ENCODE peak calls at places on chromosomes 2 and 18, in nine cellular contexts. One of them, this sample, is unnamed.

GRCh38 chr2:96506907-96507240 is 1.7 kb upstream of the NEURL3 start:
- DNase-seq in upper lobe of left lung: no peak
- DNase-seq in body of pancreas: no peak
- DNase-seq in stomach: no peak
- DNase-seq in uterus: no peak
- DNase-seq in heart left ventricle: no peak
- DNase-seq in HCT116: no peak
- DNase-seq in IMR-90: no peak
- DNase-seq in esophagus squamous epithelium: no peak
- DNase-seq in this sample: peak

GRCh38 chr18:77478619-77479018 is 229.0 kb downstream of the GALR1 start:
- DNase-seq in upper lobe of left lung: peak
- DNase-seq in body of pancreas: peak
- DNase-seq in stomach: no peak
- DNase-seq in uterus: peak
- DNase-seq in heart left ventricle: peak
- DNase-seq in HCT116: no peak
- DNase-seq in IMR-90: no peak
- DNase-seq in esophagus squamous epithelium: no peak
- DNase-seq in this sample: peak

GRCh38 chr2:141508806-141509595 is 621.8 kb downstream of the LRP1B start:
- DNase-seq in upper lobe of left lung: no peak
- DNase-seq in body of pancreas: no peak
- DNase-seq in stomach: no peak
- DNase-seq in uterus: no peak
- DNase-seq in heart left ventricle: no peak
- DNase-seq in HCT116: no peak
- DNase-seq in IMR-90: peak
- DNase-seq in esophagus squamous epithelium: no peak
- DNase-seq in this sample: no peak

GRCh38 chr2:216635171-216635570 is 2.0 kb downstream of the IGFBP2 start:
- DNase-seq in upper lobe of left lung: no peak
- DNase-seq in body of pancreas: no peak
- DNase-seq in stomach: no peak
- DNase-seq in uterus: no peak
- DNase-seq in heart left ventricle: no peak
- DNase-seq in HCT116: no peak
- DNase-seq in IMR-90: no peak
- DNase-seq in esophagus squamous epithelium: no peak
- DNase-seq in this sample: no peak

GRCh38 chr2:160492401-160493226 is 993 bp downstream of the RBMS1 start:
- DNase-seq in upper lobe of left lung: peak
- DNase-seq in body of pancreas: peak
- DNase-seq in stomach: peak
- DNase-seq in uterus: peak
- DNase-seq in heart left ventricle: peak
- DNase-seq in HCT116: peak
- DNase-seq in IMR-90: peak
- DNase-seq in esophagus squamous epithelium: no peak
- DNase-seq in this sample: peak

GRCh38 chr2:235493775-235494715 is at the start of gene AGAP1:
- DNase-seq in upper lobe of left lung: peak
- DNase-seq in body of pancreas: peak
- DNase-seq in stomach: peak
- DNase-seq in uterus: peak
- DNase-seq in heart left ventricle: peak
- DNase-seq in HCT116: peak
- DNase-seq in IMR-90: peak
- DNase-seq in esophagus squamous epithelium: no peak
- DNase-seq in this sample: peak

GRCh38 chr2:216827073-216827725 is 32.7 kb downstream of the TNP1 start:
- DNase-seq in upper lobe of left lung: no peak
- DNase-seq in body of pancreas: no peak
- DNase-seq in stomach: no peak
- DNase-seq in uterus: no peak
- DNase-seq in heart left ventricle: no peak
- DNase-seq in HCT116: no peak
- DNase-seq in IMR-90: peak
- DNase-seq in esophagus squamous epithelium: no peak
- DNase-seq in this sample: no peak

GRCh38 chr2:158179660-158180059 is 78.0 kb downstream of the UPP2 start:
- DNase-seq in upper lobe of left lung: no peak
- DNase-seq in body of pancreas: no peak
- DNase-seq in stomach: no peak
- DNase-seq in uterus: no peak
- DNase-seq in heart left ventricle: no peak
- DNase-seq in HCT116: peak
- DNase-seq in IMR-90: peak
- DNase-seq in esophagus squamous epithelium: no peak
- DNase-seq in this sample: no peak

GRCh38 chr2:138110453-138111083 is 146.3 kb downstream of the HNMT start:
- DNase-seq in upper lobe of left lung: no peak
- DNase-seq in body of pancreas: no peak
- DNase-seq in stomach: no peak
- DNase-seq in uterus: no peak
- DNase-seq in heart left ventricle: no peak
- DNase-seq in HCT116: no peak
- DNase-seq in IMR-90: no peak
- DNase-seq in esophagus squamous epithelium: no peak
- DNase-seq in this sample: no peak

GRCh38 chr2:203328735-203329549 is 748 bp downstream of the ABI2 start:
- DNase-seq in upper lobe of left lung: no peak
- DNase-seq in body of pancreas: peak
- DNase-seq in stomach: no peak
- DNase-seq in uterus: peak
- DNase-seq in heart left ventricle: peak
- DNase-seq in HCT116: no peak
- DNase-seq in IMR-90: peak
- DNase-seq in esophagus squamous epithelium: no peak
- DNase-seq in this sample: no peak

DNA sequence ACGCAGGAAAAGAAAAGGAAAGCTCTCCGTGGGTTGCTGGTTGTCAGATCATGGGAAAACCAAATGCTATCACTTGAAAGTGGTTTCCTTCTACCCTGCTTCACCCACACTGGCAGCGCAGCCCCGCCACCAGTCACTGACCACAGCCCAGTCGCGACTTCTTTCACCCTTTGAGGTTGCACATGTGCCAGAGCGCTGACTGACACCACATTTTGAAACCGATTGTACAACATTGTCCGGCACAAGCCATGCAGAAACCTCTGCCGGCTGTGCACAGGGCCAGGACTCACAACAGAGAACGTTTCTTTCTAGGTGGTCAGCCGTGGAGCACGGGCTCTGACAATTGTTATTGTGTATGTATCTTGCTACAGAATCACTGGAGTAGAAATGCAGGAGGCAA is 827.2 kb upstream of the POU3F3 start:
- DNase-seq in upper lobe of left lung: no peak
- DNase-seq in body of pancreas: no peak
- DNase-seq in stomach: no peak
- DNase-seq in uterus: no peak
- DNase-seq in heart left ventricle: no peak
- DNase-seq in HCT116: no peak
- DNase-seq in IMR-90: no peak
- DNase-seq in esophagus squamous epithelium: no peak
- DNase-seq in this sample: no peak
- TF ChIP-seq POLR2A in upper lobe of left lung: no peak
- TF ChIP-seq POLR2A in body of pancreas: no peak
- TF ChIP-seq POLR2A in stomach: no peak
- TF ChIP-seq POLR2A in uterus: no peak
- TF ChIP-seq POLR2A in heart left ventricle: no peak
- TF ChIP-seq POLR2A in HCT116: no peak
- TF ChIP-seq POLR2A in IMR-90: no peak
- TF ChIP-seq POLR2A in esophagus squamous epithelium: no peak
- TF ChIP-seq POLR2A in this sample: no peak

DNA sequence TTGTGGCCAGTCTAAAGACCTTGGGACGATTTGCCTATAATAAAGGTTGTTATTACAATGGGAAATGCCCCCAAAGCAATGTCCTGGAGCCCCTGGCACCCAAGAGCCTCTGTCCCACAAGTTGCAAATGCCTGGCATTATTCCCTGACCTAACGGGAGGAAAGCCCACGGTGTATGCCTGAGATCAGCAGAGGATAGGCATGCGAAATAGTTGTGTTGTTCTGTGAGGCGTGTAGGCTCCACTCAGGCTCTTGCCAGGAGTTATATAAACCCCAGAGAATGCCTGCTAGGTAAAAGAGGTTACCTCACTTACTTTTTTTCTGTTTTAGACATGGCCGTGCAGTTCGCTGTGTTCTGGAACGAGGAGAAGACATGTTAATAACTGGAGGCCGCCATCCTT is 52.1 kb downstream of the AOX1 start:
- DNase-seq in upper lobe of left lung: no peak
- DNase-seq in body of pancreas: no peak
- DNase-seq in stomach: no peak
- DNase-seq in uterus: no peak
- DNase-seq in heart left ventricle: no peak
- DNase-seq in HCT116: no peak
- DNase-seq in IMR-90: no peak
- DNase-seq in esophagus squamous epithelium: no peak
- DNase-seq in this sample: no peak
- H3K4me3 ChIP-seq in upper lobe of left lung: no peak
- H3K4me3 ChIP-seq in body of pancreas: no peak
- H3K4me3 ChIP-seq in stomach: no peak
- H3K4me3 ChIP-seq in uterus: no peak
- H3K4me3 ChIP-seq in heart left ventricle: no peak
- H3K4me3 ChIP-seq in HCT116: no peak
- H3K4me3 ChIP-seq in IMR-90: no peak
- H3K4me3 ChIP-seq in esophagus squamous epithelium: no peak
- H3K4me3 ChIP-seq in this sample: no peak

GRCh38 chr2:227205701-227206100 is 41.3 kb downstream of the COL4A3 start:
- DNase-seq in upper lobe of left lung: no peak
- DNase-seq in body of pancreas: no peak
- DNase-seq in stomach: no peak
- DNase-seq in uterus: no peak
- DNase-seq in heart left ventricle: no peak
- DNase-seq in HCT116: no peak
- DNase-seq in IMR-90: no peak
- DNase-seq in esophagus squamous epithelium: no peak
- DNase-seq in this sample: no peak

GRCh38 chr2:227204452-227204851 is 40.0 kb downstream of the COL4A3 start:
- DNase-seq in upper lobe of left lung: no peak
- DNase-seq in body of pancreas: no peak
- DNase-seq in stomach: no peak
- DNase-seq in uterus: no peak
- DNase-seq in heart left ventricle: no peak
- DNase-seq in HCT116: no peak
- DNase-seq in IMR-90: no peak
- DNase-seq in esophagus squamous epithelium: no peak
- DNase-seq in this sample: no peak

GRCh38 chr2:227207573-227207972 is 43.1 kb downstream of the COL4A3 start:
- DNase-seq in upper lobe of left lung: no peak
- DNase-seq in body of pancreas: no peak
- DNase-seq in stomach: no peak
- DNase-seq in uterus: no peak
- DNase-seq in heart left ventricle: no peak
- DNase-seq in HCT116: no peak
- DNase-seq in IMR-90: no peak
- DNase-seq in esophagus squamous epithelium: no peak
- DNase-seq in this sample: no peak

GRCh38 chr2:227201806-227202205 is 37.4 kb downstream of the COL4A3 start:
- DNase-seq in upper lobe of left lung: no peak
- DNase-seq in body of pancreas: no peak
- DNase-seq in stomach: no peak
- DNase-seq in uterus: no peak
- DNase-seq in heart left ventricle: no peak
- DNase-seq in HCT116: no peak
- DNase-seq in IMR-90: no peak
- DNase-seq in esophagus squamous epithelium: no peak
- DNase-seq in this sample: no peak

GRCh38 chr2:227206406-227206805 is 42.0 kb downstream of the COL4A3 start:
- DNase-seq in upper lobe of left lung: no peak
- DNase-seq in body of pancreas: no peak
- DNase-seq in stomach: no peak
- DNase-seq in uterus: no peak
- DNase-seq in heart left ventricle: no peak
- DNase-seq in HCT116: no peak
- DNase-seq in IMR-90: no peak
- DNase-seq in esophagus squamous epithelium: no peak
- DNase-seq in this sample: no peak
- TF ChIP-seq POLR2A in upper lobe of left lung: no peak
- TF ChIP-seq POLR2A in body of pancreas: no peak
- TF ChIP-seq POLR2A in stomach: no peak
- TF ChIP-seq POLR2A in uterus: no peak
- TF ChIP-seq POLR2A in heart left ventricle: no peak
- TF ChIP-seq POLR2A in HCT116: no peak
- TF ChIP-seq POLR2A in IMR-90: no peak
- TF ChIP-seq POLR2A in esophagus squamous epithelium: no peak
- TF ChIP-seq POLR2A in this sample: no peak

GRCh38 chr2:237675326-237675725 is 47.9 kb downstream of the LRRFIP1 start:
- DNase-seq in upper lobe of left lung: no peak
- DNase-seq in body of pancreas: no peak
- DNase-seq in stomach: no peak
- DNase-seq in uterus: no peak
- DNase-seq in heart left ventricle: no peak
- DNase-seq in HCT116: no peak
- DNase-seq in IMR-90: no peak
- DNase-seq in esophagus squamous epithelium: no peak
- DNase-seq in this sample: no peak
- H3K4me3 ChIP-seq in upper lobe of left lung: no peak
- H3K4me3 ChIP-seq in body of pancreas: no peak
- H3K4me3 ChIP-seq in stomach: peak
- H3K4me3 ChIP-seq in uterus: no peak
- H3K4me3 ChIP-seq in heart left ventricle: peak
- H3K4me3 ChIP-seq in HCT116: no peak
- H3K4me3 ChIP-seq in IMR-90: no peak
- H3K4me3 ChIP-seq in esophagus squamous epithelium: no peak
- H3K4me3 ChIP-seq in this sample: no peak

DNA sequence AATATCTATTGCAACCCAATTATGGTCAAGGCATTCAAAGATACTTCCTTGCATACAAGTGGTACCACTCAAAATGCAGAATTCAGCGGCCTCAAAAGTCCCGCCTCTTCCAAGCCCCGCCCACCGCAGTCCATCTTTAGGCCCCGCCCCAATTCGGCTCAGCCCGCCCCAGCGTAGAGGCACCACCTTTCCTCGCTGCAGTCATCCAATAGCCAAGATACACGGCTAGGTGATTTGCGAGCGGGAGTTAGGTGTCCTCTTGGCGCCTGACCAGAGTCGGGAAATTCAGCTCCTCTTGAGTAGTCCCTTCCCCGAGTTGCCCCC is 431 bp upstream of the SEC11C start:
- DNase-seq in upper lobe of left lung: peak
- DNase-seq in body of pancreas: peak
- DNase-seq in stomach: peak
- DNase-seq in uterus: peak
- DNase-seq in heart left ventricle: peak
- DNase-seq in HCT116: peak
- DNase-seq in IMR-90: peak
- DNase-seq in esophagus squamous epithelium: peak
- DNase-seq in this sample: peak
- TF ChIP-seq POLR2A in upper lobe of left lung: no peak
- TF ChIP-seq POLR2A in body of pancreas: no peak
- TF ChIP-seq POLR2A in stomach: no peak
- TF ChIP-seq POLR2A in uterus: no peak
- TF ChIP-seq POLR2A in heart left ventricle: no peak
- TF ChIP-seq POLR2A in HCT116: no peak
- TF ChIP-seq POLR2A in IMR-90: no peak
- TF ChIP-seq POLR2A in esophagus squamous epithelium: no peak
- TF ChIP-seq POLR2A in this sample: no peak

This sample was measured in lower leg skin.